ENCODE peak calls at places on chromosomes 13 and 19, in four cellular contexts. X, S, L and K are unnamed samples.

GRCh38 chr19:15628236-15629002 is 12.3 kb upstream of the CYP4F3 start:
- DNase-seq in X (no peak), S (no peak), L (no peak), K (no peak)

GRCh38 chr13:51331354-51331861 is 8.1 kb upstream of the SERPINE3 start:
- DNase-seq in X (no peak), S (no peak), L (no peak), K (no peak)

GRCh38 chr13:40776232-40776631 is 5.2 kb upstream of the MRPS31 start:
- DNase-seq in X (no peak), S (no peak), L (no peak), K (no peak)

GRCh38 chr13:29845440-29846056 is 4.9 kb downstream of the UBL3 start:
- DNase-seq in X (no peak), S (peak), L (no peak), K (no peak)

GRCh38 chr13:45807520-45808099 is 43.9 kb downstream of the SIAH3 start:
- DNase-seq in X (no peak), S (peak), L (peak), K (no peak)

GRCh38 chr19:23273022-23273593 is 22.9 kb upstream of the ZNF724 start:
- DNase-seq in X (no peak), S (no peak), L (peak), K (no peak)

GRCh38 chr13:35732565-35732964 is 256.1 kb upstream of the MAB21L1 start:
- DNase-seq in X (no peak), S (no peak), L (no peak), K (no peak)

GRCh38 chr19:4345656-4346383 is 2.5 kb downstream of the MPND start:
- DNase-seq in X (no peak), S (no peak), L (peak), K (no peak)

GRCh38 chr13:109586509-109587346 is 199.7 kb downstream of the IRS2 start:
- DNase-seq in X (no peak), S (no peak), L (no peak), K (no peak)

GRCh38 chr13:50450279-50450678 is 393.2 kb downstream of the DLEU7 start:
- DNase-seq in X (no peak), S (no peak), L (no peak), K (no peak)

DNA sequence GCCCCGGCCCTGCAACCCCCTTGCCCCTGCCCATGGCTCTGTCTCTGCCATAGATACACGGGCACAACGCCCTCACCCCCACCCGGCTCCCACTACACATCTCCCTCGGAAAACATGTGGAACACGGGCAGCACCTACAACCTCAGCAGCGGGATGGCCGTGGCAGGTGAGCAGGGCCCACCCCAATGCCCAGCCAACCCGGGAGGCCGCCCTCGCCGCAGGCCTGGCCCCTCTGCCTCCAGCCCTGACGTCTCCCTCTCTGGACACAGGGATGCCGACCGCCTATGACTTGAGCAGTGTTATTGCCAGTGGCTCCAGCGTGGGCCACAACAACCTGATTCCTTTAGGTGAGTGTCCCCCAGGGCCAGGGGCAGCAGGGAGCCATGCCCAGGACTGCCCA is 7.7 kb downstream of the YIPF2 start:
- DNase-seq in X (no peak), S (no peak), L (no peak), K (no peak)
- TF ChIP-seq POLR2A in X (no peak), S (no peak), L (no peak), K (no peak)

GRCh38 chr13:101649490-101650126 is 197.1 kb downstream of the ITGBL1 start:
- DNase-seq in X (no peak), S (peak), L (no peak), K (peak)

GRCh38 chr13:101647760-101648159 is 195.3 kb downstream of the ITGBL1 start:
- DNase-seq in X (no peak), S (no peak), L (no peak), K (no peak)

GRCh38 chr13:101654916-101655315 is 202.4 kb downstream of the ITGBL1 start:
- DNase-seq in X (no peak), S (peak), L (no peak), K (no peak)

GRCh38 chr13:101648766-101649489 is 196.5 kb downstream of the ITGBL1 start:
- DNase-seq in X (no peak), S (no peak), L (no peak), K (no peak)
- TF ChIP-seq POLR2A in X (no peak), S (no peak), L (no peak), K (no peak)

DNA sequence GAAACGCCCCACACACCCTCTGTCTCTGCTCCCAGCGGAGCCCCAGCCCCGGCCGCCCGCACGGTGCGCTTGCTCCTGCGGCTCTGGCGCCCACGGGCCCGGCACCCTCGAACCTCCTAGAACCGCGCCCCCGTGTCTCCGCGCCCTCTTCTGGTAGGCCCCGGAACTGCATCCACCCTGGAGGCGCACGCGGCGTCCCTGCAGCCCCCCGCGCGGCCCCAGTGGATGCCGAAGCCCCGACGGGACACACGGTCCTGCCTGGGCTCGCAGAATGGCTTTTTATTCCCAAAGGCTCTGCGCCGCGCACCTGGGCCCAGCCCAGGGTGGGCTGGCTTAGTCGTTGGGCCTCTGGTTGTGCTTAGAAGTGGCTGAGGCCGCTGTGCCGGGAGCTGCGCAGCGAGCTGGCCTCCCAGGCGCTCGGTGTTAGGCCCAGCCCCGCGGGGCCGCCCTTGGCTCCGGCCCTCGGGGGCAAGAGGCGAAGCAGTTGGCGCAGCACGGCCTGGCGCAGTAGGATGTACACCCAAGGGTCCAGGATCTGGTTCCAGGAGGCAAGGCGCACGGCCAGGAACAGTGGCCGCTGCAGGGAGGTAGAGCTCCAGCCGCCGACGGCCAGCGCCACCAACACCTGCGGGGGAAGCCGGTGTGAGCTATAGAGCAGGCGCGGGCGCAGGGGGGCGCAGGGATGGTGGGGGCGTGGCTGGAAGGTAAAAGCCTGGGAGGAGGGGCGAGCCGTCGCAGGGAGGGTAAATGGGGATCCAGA is 2.8 kb downstream of the PTGER1 start:
- DNase-seq in X (no peak), S (peak), L (peak), K (no peak)
- TF ChIP-seq POLR2A in X (no peak), S (no peak), L (no peak), K (no peak)

GRCh38 chr19:35299523-35300339 is 7.8 kb downstream of the MAG start:
- DNase-seq in X (no peak), S (no peak), L (no peak), K (no peak)
- TF ChIP-seq POLR2A in X (no peak), S (no peak), L (no peak), K (no peak)

GRCh38 chr13:98598043-98598442 is 21.1 kb upstream of the STK24 start:
- DNase-seq in X (no peak), S (no peak), L (no peak), K (no peak)

GRCh38 chr13:98595134-98595533 is 18.2 kb upstream of the STK24 start:
- DNase-seq in X (no peak), S (no peak), L (no peak), K (no peak)

DNA sequence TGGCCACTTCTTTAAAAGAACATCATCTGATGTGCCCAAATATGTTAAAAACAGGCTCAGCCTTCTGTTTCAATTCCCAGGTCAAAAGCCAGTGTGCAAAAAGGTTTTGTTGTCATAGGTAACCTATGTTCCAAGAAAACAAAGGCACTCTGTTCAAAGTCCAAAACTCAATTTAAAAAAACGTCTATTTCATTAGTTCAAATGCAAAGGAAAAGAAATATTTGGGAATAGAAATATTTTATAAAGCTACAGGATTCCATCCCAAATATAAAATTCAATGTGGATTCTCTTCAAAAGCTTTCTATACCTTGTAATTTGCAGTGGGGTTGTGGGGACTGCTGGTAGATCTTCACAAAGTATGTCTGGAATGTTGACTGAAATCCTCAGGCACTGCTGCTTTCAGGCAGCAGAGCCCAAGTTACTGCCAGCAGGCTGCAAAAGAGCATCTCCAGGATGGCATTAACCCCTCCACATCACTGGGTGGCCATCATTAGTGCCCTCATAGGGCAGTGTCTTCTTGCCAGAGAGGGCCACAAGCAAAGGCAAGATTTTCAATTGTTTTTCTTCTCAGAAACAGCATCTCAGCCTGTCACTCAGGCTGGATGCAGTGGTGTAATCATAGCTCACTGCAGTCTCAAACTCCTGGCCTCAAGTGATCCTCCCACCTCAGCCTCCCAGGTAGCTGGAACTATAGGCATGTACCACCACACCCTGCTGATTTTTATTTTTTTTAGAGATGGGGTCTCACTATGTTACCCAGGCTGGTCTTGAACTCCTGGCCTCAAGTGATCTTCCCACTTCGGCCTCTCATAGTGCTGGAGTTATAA is 22.8 kb upstream of the STK24 start:
- DNase-seq in X (no peak), S (peak), L (no peak), K (no peak)
- TF ChIP-seq POLR2A in X (no peak), S (no peak), L (no peak), K (no peak)

DNA sequence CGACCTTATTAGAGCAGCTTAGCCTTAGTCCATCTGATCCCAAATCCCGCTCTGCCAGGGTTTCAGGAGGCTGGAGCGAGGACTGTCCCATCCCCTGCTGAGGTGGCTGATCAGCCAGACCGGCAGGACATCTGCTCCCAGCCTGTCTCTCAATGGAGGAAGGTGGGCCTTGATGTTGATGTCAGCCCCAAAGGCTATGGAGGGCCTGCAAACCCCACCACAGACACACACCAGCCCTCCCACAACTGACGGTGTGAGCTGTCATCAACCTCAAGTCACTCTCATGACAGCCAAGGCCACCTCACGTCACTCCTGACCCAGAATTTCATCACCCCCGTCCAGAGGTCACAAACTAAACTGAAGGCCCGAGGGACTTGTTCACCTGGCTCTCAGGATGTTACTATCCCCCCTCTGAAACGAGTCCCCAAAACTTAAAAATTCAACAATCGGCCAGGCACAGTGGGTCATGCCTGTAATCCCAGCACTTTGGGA is 25.5 kb downstream of the RHPN2 start:
- DNase-seq in X (no peak), S (no peak), L (no peak), K (no peak)
- TF ChIP-seq POLR2A in X (no peak), S (no peak), L (no peak), K (no peak)

GRCh38 chr13:99895428-99895998 is 76.1 kb downstream of the ZIC5 start:
- DNase-seq in X (no peak), S (no peak), L (no peak), K (no peak)
- TF ChIP-seq POLR2A in X (no peak), S (no peak), L (no peak), K (no peak)

DNA sequence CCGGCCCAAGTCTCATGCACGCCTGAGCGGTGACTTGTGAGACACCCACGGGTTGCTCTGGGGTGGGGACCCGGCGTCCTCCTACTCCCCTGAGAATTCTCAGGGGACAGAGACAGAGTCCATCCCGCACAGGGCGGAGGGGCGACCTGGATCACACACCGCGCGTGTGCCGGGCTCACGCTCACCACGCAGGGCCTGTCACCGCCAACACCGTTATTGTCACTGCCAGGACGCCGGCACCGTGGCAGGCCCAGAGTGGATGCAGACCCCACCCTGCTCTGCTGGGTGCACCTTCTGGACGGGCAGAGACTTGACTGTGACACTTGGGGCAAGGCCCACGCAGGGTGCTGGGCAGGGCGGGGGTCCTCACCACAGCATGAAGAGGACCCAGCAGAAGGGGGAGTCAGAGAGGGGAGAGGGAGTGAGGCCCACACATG is 16.2 kb downstream of the MOB3A start:
- DNase-seq in X (no peak), S (no peak), L (no peak), K (no peak)
- TF ChIP-seq POLR2A in X (no peak), S (no peak), L (no peak), K (no peak)

GRCh38 chr13:32427852-32428580 is at the start of gene N4BP2L1:
- DNase-seq in X (peak), S (no peak), L (peak), K (peak)

GRCh38 chr13:32425158-32425557 is 2.8 kb downstream of the N4BP2L1 start:
- DNase-seq in X (no peak), S (no peak), L (no peak), K (no peak)

GRCh38 chr13:32428581-32429072 is 697 bp upstream of the N4BP2L1 start:
- DNase-seq in X (no peak), S (no peak), L (no peak), K (no peak)

GRCh38 chr13:32426191-32426980 is 1.5 kb downstream of the N4BP2L1 start:
- DNase-seq in X (no peak), S (no peak), L (no peak), K (no peak)

DNA sequence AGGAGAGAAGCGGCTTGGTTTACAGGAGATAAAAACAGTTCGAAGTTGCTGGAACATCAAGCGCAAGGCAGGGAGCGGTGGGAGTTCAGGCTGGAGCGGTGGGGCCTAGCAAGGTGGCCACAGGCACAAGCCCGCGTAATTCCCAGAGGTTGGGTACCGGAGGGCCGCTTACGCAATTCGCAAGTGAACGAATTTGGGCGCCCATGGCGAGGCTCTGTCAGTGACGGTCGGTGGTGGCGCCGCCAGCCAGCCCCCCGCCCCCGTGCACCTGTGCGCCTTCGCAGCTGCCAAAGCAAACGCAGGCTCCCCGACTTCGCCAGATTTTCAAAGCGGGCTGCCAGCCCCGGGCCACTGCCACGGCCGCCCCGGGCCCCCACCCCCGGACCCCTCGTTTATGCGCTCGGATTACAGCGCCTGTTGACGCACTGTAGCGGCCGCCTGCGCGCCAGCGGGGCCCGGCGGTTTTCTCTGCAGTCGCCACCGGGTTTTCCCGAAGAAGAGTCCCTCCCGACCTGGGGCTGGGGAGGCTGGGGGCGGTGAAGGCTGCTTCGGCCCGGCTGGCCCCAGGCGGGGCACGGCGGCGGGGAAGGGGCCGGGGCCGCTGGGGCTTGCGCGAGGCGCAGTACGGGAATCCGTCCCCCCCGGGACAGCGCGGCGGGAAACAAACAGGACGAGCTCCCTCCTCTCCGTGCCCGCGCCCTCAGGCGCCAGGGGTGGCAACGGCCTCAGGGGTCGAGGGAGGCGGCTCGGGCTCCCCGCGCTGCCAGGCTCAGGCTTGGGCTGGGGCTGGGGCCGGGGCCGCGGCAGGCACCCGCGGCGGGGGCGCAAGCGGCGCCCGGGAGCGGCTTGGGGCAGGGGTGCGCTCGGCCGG is 714 bp downstream of the N4BP2L1 start:
- DNase-seq in X (peak), S (peak), L (peak), K (no peak)
- TF ChIP-seq POLR2A in X (no peak), S (no peak), L (peak), K (no peak)